ENCODE peak calls at places on chromosome 10, in four cellular contexts. One of them, this sample, is unnamed.
A peak's percentile ranks its signal among the peaks of the same experiment; 100 is the strongest.

GRCh38 chr10:127293640-127294039 is 97.2 kb upstream of the INSYN2A start:
- DNase-seq in K562: no peak
- DNase-seq in HepG2: no peak
- DNase-seq in GM12878: no peak
- DNase-seq in this sample: no peak

GRCh38 chr10:114306116-114306973 is 67.3 kb downstream of the VWA2 start:
- DNase-seq in K562: no peak
- DNase-seq in HepG2: no peak
- DNase-seq in GM12878: no peak
- DNase-seq in this sample: no peak

GRCh38 chr10:101536800-101537199 is 51.3 kb downstream of the POLL start:
- DNase-seq in K562: peak; percentile 22
- DNase-seq in HepG2: peak; percentile 23
- DNase-seq in GM12878: no peak
- DNase-seq in this sample: peak; percentile 46

GRCh38 chr10:79088176-79088575 is 19.4 kb downstream of the ZMIZ1 start:
- DNase-seq in K562: no peak
- DNase-seq in HepG2: no peak
- DNase-seq in GM12878: no peak
- DNase-seq in this sample: no peak

GRCh38 chr10:128125944-128126764 is at the start of gene MKI67:
- DNase-seq in K562: peak; percentile 85
- DNase-seq in HepG2: peak; percentile 91
- DNase-seq in GM12878: peak; percentile 71
- DNase-seq in this sample: peak; percentile 91

GRCh38 chr10:95755511-95756004 is 405 bp upstream of the ENTPD1 start:
- DNase-seq in K562: no peak
- DNase-seq in HepG2: peak; percentile 6
- DNase-seq in GM12878: peak; percentile 90
- DNase-seq in this sample: no peak

GRCh38 chr10:76397957-76398665 is 966.7 kb downstream of the LRMDA start:
- DNase-seq in K562: no peak
- DNase-seq in HepG2: no peak
- DNase-seq in GM12878: no peak
- DNase-seq in this sample: no peak

GRCh38 chr10:16663472-16663871 is 141.8 kb upstream of the C1QL3 start:
- DNase-seq in K562: no peak
- DNase-seq in HepG2: no peak
- DNase-seq in GM12878: no peak
- DNase-seq in this sample: no peak

GRCh38 chr10:107072786-107073185 is 91.7 kb downstream of the SORCS1 start:
- DNase-seq in K562: no peak
- DNase-seq in HepG2: no peak
- DNase-seq in GM12878: no peak
- DNase-seq in this sample: no peak

GRCh38 chr10:102261842-102262241 is 16.5 kb downstream of the GBF1 start:
- DNase-seq in K562: no peak
- DNase-seq in HepG2: no peak
- DNase-seq in GM12878: no peak
- DNase-seq in this sample: no peak

GRCh38 chr10:75492151-75492550 is 60.7 kb downstream of the LRMDA start:
- DNase-seq in K562: no peak
- DNase-seq in HepG2: no peak
- DNase-seq in GM12878: no peak
- DNase-seq in this sample: no peak

GRCh38 chr10:112335104-112335840 is 38.6 kb upstream of the ACSL5 start:
- DNase-seq in K562: no peak
- DNase-seq in HepG2: no peak
- DNase-seq in GM12878: no peak
- DNase-seq in this sample: no peak

DNA sequence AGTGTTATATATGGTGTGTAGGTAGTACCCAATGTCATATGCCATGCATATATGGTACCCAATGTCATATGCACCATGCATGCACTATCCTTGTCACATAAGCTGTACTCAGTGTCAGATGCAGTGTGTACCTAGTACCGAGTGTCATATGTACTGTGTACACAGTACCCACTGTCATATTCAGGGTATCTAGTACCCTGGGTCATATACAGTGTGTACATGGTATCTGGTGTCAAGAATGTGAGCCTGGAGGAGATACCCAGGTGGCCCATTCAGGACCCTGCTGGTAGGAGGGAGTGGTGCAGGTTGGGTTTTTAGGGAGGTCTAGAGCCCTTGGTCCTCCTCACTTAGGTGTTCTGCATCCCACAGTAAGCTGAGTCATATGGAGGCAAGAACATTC is 1.8 kb downstream of the ZMYND11 start:
- DNase-seq in K562: peak; percentile 60
- DNase-seq in HepG2: peak; percentile 67
- DNase-seq in GM12878: no peak
- DNase-seq in this sample: peak; percentile 51
- TF ChIP-seq TARDBP in K562: no peak
- TF ChIP-seq TARDBP in HepG2: no peak
- TF ChIP-seq TARDBP in GM12878: no peak
- TF ChIP-seq TARDBP in this sample: no peak

GRCh38 chr10:70620020-70620289 is 17.4 kb upstream of the PRF1 start:
- DNase-seq in K562: no peak
- DNase-seq in HepG2: no peak
- DNase-seq in GM12878: no peak
- DNase-seq in this sample: no peak

GRCh38 chr10:70617798-70618568 is 15.4 kb upstream of the PRF1 start:
- DNase-seq in K562: no peak
- DNase-seq in HepG2: no peak
- DNase-seq in GM12878: no peak
- DNase-seq in this sample: no peak

GRCh38 chr10:70621497-70622078 is 19.0 kb upstream of the PRF1 start:
- DNase-seq in K562: no peak
- DNase-seq in HepG2: no peak
- DNase-seq in GM12878: no peak
- DNase-seq in this sample: no peak

GRCh38 chr10:70618663-70619062 is 16.1 kb upstream of the PRF1 start:
- DNase-seq in K562: no peak
- DNase-seq in HepG2: no peak
- DNase-seq in GM12878: no peak
- DNase-seq in this sample: no peak

GRCh38 chr10:70619271-70620019 is 16.9 kb upstream of the PRF1 start:
- DNase-seq in K562: peak; percentile 83
- DNase-seq in HepG2: no peak
- DNase-seq in GM12878: no peak
- DNase-seq in this sample: peak; percentile 39
- TF ChIP-seq TARDBP in K562: no peak
- TF ChIP-seq TARDBP in HepG2: no peak
- TF ChIP-seq TARDBP in GM12878: no peak
- TF ChIP-seq TARDBP in this sample: no peak

DNA sequence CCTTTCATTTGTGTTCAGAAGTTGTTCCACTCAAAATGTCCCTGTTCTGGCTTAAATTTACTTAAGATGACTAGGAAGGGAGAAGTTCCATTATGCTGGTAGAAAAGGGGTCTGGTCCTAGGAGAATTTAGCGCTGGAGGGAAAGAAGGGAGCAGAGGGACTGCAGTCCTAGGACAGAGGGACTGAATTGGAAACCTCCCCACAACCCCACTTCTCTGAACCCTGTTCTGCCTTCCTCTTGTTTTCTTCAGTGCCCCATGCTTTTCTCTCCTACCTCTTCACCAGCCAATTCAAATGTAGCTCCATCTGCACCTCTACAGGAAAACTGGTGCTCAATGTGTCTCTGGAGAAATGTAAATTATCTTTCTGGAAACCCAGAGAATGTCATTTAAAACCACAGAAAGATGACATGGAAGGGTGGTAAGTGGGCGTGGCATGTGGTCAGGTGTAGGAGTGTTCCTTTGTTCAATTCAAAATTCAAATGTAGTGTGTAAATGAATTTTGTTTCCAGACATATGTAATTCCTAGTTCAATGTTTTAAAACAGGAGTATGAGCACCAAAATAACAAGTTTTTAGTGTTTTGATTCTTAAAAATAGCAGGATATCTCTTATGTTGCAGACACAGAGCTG is 24.0 kb upstream of the RHOBTB1 start:
- DNase-seq in K562: peak; percentile 32
- DNase-seq in HepG2: no peak
- DNase-seq in GM12878: no peak
- DNase-seq in this sample: no peak
- TF ChIP-seq TARDBP in K562: no peak
- TF ChIP-seq TARDBP in HepG2: no peak
- TF ChIP-seq TARDBP in GM12878: no peak
- TF ChIP-seq TARDBP in this sample: no peak

DNA sequence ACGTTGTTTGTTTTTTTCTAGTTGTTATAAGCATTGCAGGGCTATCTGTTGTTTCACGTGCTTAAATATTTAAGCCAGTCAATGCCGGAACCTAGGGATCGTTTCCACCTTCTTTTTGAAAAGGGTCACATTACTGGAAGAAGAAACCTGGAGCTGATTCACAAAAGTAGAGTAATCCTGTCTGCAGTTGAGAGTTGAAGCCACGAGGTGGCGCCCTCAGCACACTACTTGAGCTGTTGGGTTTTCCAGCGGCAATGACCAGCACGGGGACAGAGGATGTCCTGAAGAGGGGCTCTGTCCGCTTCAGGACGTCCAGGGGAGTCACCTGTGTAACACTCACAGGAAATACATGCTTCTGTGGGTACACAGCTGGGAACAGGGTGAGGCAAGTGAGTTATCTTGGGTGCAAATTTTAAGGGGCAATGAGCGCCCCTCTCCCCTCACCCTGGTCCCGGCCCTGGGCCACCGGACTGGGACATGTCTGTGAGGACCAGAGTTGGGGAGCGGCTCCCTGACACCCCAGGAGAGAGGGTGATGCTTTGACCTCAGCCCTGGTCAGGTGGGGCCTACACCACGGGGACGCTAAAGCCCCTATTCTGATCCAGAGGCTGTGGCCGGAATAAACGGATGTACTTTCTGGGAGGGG is 26.3 kb upstream of the WDFY4 start:
- DNase-seq in K562: peak; percentile 79
- DNase-seq in HepG2: peak; percentile 56
- DNase-seq in GM12878: no peak
- DNase-seq in this sample: peak; percentile 72
- TF ChIP-seq TARDBP in K562: no peak
- TF ChIP-seq TARDBP in HepG2: no peak
- TF ChIP-seq TARDBP in GM12878: no peak
- TF ChIP-seq TARDBP in this sample: no peak

GRCh38 chr10:124658591-124659240 is 85.5 kb downstream of the FAM53B start:
- DNase-seq in K562: no peak
- DNase-seq in HepG2: no peak
- DNase-seq in GM12878: no peak
- DNase-seq in this sample: no peak

GRCh38 chr10:124656113-124656490 is 88.1 kb downstream of the FAM53B start:
- DNase-seq in K562: no peak
- DNase-seq in HepG2: no peak
- DNase-seq in GM12878: no peak
- DNase-seq in this sample: no peak

GRCh38 chr10:124659380-124659779 is 84.8 kb downstream of the FAM53B start:
- DNase-seq in K562: no peak
- DNase-seq in HepG2: no peak
- DNase-seq in GM12878: no peak
- DNase-seq in this sample: no peak

GRCh38 chr10:124655191-124656112 is 88.7 kb downstream of the FAM53B start:
- DNase-seq in K562: no peak
- DNase-seq in HepG2: no peak
- DNase-seq in GM12878: no peak
- DNase-seq in this sample: no peak

DNA sequence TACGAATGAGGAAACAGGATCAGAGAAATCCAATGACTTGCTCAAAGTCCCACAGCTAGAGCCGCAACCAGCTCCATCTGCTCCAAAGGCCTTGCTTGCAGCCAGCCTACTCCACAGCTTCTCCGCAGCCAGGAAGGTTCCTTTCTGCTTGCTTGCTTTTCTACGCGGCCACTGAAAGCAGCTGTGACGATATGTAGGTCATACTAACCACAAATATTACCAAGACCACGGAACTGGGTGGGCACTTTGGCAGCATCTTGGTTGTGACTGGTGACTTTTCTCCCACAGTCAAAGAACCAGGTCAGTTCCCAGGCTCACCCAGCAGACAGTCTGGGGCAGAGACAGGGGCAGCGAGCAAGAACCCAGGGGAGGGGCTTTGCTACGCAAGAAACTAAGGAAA is 86.4 kb downstream of the FAM53B start:
- DNase-seq in K562: no peak
- DNase-seq in HepG2: no peak
- DNase-seq in GM12878: peak; percentile 40
- DNase-seq in this sample: no peak
- TF ChIP-seq TARDBP in K562: no peak
- TF ChIP-seq TARDBP in HepG2: no peak
- TF ChIP-seq TARDBP in GM12878: no peak
- TF ChIP-seq TARDBP in this sample: no peak

DNA sequence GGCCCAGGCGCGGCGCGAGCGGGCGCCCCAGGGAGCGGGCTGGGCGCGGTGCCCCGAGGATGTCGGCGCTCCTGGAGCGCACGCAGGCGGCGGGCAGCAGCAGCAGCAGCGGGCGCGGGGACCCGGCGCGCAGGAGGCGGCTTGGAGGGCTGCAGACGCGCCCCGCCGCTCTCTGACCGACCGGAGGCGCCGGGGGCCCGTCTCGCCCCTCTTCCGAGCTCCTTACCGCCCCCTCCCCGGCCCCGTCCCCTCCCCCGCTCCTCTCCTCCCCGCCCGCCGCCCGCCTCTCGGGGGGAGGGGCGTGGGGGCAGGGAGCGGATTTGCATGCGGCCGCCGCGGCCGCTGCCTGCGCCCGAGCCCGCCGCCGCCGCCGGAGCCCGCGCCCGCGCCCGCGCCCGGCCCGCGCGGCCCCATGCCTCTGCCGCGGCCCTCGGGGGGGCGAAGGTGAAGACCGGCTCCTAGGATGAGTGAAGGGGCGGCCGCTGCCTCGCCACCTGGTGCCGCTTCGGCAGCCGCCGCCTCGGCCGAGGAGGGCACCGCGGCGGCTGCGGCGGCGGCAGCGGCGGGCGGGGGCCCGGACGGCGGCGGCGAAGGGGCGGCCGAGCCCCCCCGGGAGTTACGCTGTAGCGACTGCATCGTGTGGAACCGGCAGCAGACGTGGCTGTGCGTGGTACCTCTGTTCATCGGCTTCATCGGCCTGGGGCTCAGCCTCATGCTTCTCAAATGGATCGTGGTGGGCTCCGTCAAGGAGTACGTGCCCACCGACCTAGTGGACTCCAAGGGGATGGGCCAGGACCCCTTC is at the start of gene NRG3:
- DNase-seq in K562: no peak
- DNase-seq in HepG2: no peak
- DNase-seq in GM12878: no peak
- DNase-seq in this sample: peak; percentile 30
- TF ChIP-seq TARDBP in K562: no peak
- TF ChIP-seq TARDBP in HepG2: no peak
- TF ChIP-seq TARDBP in GM12878: no peak
- TF ChIP-seq TARDBP in this sample: no peak

DNA sequence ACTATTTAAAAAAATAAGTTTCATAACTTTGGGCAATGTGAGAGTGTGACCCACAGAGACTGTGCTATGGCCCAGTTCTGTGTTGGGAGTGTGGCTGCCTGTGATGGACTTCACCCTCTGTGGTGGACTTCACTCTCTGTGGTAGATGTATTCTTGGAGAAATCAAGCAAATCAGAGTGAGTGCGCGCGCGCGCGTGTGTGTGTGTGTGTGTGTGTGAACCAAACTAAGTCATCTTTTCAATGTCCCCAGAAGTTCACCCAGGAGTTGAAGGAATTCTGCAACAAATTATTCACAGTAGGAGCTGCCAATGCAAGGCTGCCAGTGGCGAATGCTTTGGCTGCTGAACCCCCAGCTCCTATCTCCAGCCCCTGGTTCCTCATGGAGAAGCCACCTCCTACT is 184.5 kb downstream of the ADAM12 start:
- DNase-seq in K562: no peak
- DNase-seq in HepG2: no peak
- DNase-seq in GM12878: no peak
- DNase-seq in this sample: no peak
- TF ChIP-seq TARDBP in K562: no peak
- TF ChIP-seq TARDBP in HepG2: no peak
- TF ChIP-seq TARDBP in GM12878: no peak
- TF ChIP-seq TARDBP in this sample: no peak